ENCODE peak calls at places on chromosomes 12 and 14, in six cellular contexts. J, R, A, S, W and P are unnamed samples.

GRCh38 chr12:70032076-70032475 is 207.0 kb downstream of the MYRFL start:
- DNase-seq in W (no peak), A (no peak), S (no peak), R (no peak), J (no peak), P (no peak)

GRCh38 chr14:105026033-105026785 is 5.3 kb upstream of the CDCA4 start:
- DNase-seq in A (no peak), W (no peak), R (no peak), S (peak), J (no peak), P (no peak)

GRCh38 chr14:20611277-20611676 is 20.1 kb upstream of the RNASE12 start:
- DNase-seq in R (no peak), S (no peak), W (no peak), J (no peak), A (no peak), P (no peak)

GRCh38 chr12:122862110-122862634 is 26.9 kb downstream of the HIP1R start:
- DNase-seq in W (no peak), R (no peak), J (no peak), A (no peak), S (no peak), P (no peak)

GRCh38 chr12:22257100-22257499 is 77.4 kb downstream of the ST8SIA1 start:
- DNase-seq in A (no peak), J (no peak), R (no peak), S (no peak), W (no peak), P (no peak)

GRCh38 chr12:11886339-11886738 is 184.4 kb upstream of the BCL2L14 start:
- DNase-seq in S (no peak), W (no peak), A (no peak), J (no peak), R (no peak), P (no peak)

GRCh38 chr14:96727076-96727475 is 70.1 kb upstream of the VRK1 start:
- DNase-seq in W (no peak), S (no peak), R (no peak), J (no peak), A (no peak), P (no peak)

GRCh38 chr12:51815571-51815970 is 32.9 kb downstream of the FIGNL2 start:
- DNase-seq in A (no peak), J (no peak), R (no peak), W (no peak), S (no peak), P (no peak)

GRCh38 chr12:116919247-116919671 is 8.5 kb downstream of the FBXW8 start:
- DNase-seq in A (no peak), R (no peak), J (no peak), S (no peak), W (peak), P (no peak)

GRCh38 chr14:36580856-36581831 is 1.3 kb downstream of the NKX2-8 start:
- DNase-seq in S (peak), R (no peak), A (no peak), J (no peak), W (peak), P (peak)

GRCh38 chr12:59695379-59695778 is 99.5 kb downstream of the SLC16A7 start:
- DNase-seq in J (no peak), R (no peak), S (peak), W (no peak), A (no peak), P (no peak)

GRCh38 chr12:75623631-75624118 is 112.3 kb upstream of the KRR1 start:
- DNase-seq in S (peak), J (no peak), A (no peak), R (no peak), W (no peak), P (peak)

GRCh38 chr12:58844161-58844560 is 76.1 kb downstream of the LRIG3 start:
- DNase-seq in R (no peak), S (no peak), J (no peak), A (no peak), W (no peak), P (no peak)

GRCh38 chr12:7612851-7613250 is 52.9 kb downstream of the APOBEC1 start:
- DNase-seq in A (no peak), W (no peak), J (no peak), S (no peak), R (no peak), P (no peak)